ENCODE peak calls at places on chromosomes 13 and 19, in six cellular contexts. One of them, this sample, is unnamed.
A peak's percentile ranks its signal among the peaks of the same experiment; 100 is the strongest.

GRCh38 chr13:78586706-78587105 is 16.6 kb downstream of the POU4F1 start:
- DNase-seq in neuronal stem cell: peak; percentile 61
- DNase-seq in H1: no peak
- DNase-seq in mesenchymal stem cell: no peak
- DNase-seq in H9: peak; percentile 88
- DNase-seq in trophoblast cell: no peak
- DNase-seq in this sample: no peak

GRCh38 chr13:48873598-48873997 is 102.1 kb upstream of the FNDC3A start:
- DNase-seq in neuronal stem cell: no peak
- DNase-seq in H1: peak; percentile 47
- DNase-seq in mesenchymal stem cell: peak; percentile 50
- DNase-seq in H9: peak; percentile 85
- DNase-seq in trophoblast cell: peak; percentile 23
- DNase-seq in this sample: peak; percentile 59

GRCh38 chr19:49064029-49064629 is 489 bp downstream of the NTF4 start:
- DNase-seq in neuronal stem cell: no peak
- DNase-seq in H1: no peak
- DNase-seq in mesenchymal stem cell: no peak
- DNase-seq in H9: peak; percentile 68
- DNase-seq in trophoblast cell: peak; percentile 28
- DNase-seq in this sample: no peak

GRCh38 chr19:34644991-34645461 is 31.9 kb downstream of the SCGB2B2 start:
- DNase-seq in neuronal stem cell: no peak
- DNase-seq in H1: no peak
- DNase-seq in mesenchymal stem cell: no peak
- DNase-seq in H9: no peak
- DNase-seq in trophoblast cell: no peak
- DNase-seq in this sample: no peak

GRCh38 chr19:30226464-30227070 is 145.6 kb upstream of the ZNF536 start:
- DNase-seq in neuronal stem cell: no peak
- DNase-seq in H1: no peak
- DNase-seq in mesenchymal stem cell: no peak
- DNase-seq in H9: no peak
- DNase-seq in trophoblast cell: no peak
- DNase-seq in this sample: no peak

GRCh38 chr19:41876847-41877489 is at the start of gene CD79A:
- DNase-seq in neuronal stem cell: no peak
- DNase-seq in H1: no peak
- DNase-seq in mesenchymal stem cell: no peak
- DNase-seq in H9: no peak
- DNase-seq in trophoblast cell: no peak
- DNase-seq in this sample: no peak

GRCh38 chr19:33956941-33957340 is 160.3 kb downstream of the KCTD15 start:
- DNase-seq in neuronal stem cell: no peak
- DNase-seq in H1: no peak
- DNase-seq in mesenchymal stem cell: no peak
- DNase-seq in H9: no peak
- DNase-seq in trophoblast cell: no peak
- DNase-seq in this sample: no peak

GRCh38 chr13:46846736-46847135 is 49.8 kb upstream of the ESD start:
- DNase-seq in neuronal stem cell: no peak
- DNase-seq in H1: no peak
- DNase-seq in mesenchymal stem cell: no peak
- DNase-seq in H9: no peak
- DNase-seq in trophoblast cell: no peak
- DNase-seq in this sample: no peak

GRCh38 chr13:37457594-37457993 is 141.0 kb downstream of the POSTN start:
- DNase-seq in neuronal stem cell: no peak
- DNase-seq in H1: no peak
- DNase-seq in mesenchymal stem cell: no peak
- DNase-seq in H9: no peak
- DNase-seq in trophoblast cell: no peak
- DNase-seq in this sample: peak; percentile 16

GRCh38 chr19:32873560-32873959 is 4.0 kb upstream of the SLC7A9 start:
- DNase-seq in neuronal stem cell: no peak
- DNase-seq in H1: no peak
- DNase-seq in mesenchymal stem cell: no peak
- DNase-seq in H9: no peak
- DNase-seq in trophoblast cell: no peak
- DNase-seq in this sample: no peak

GRCh38 chr13:22517544-22517943 is 663.2 kb upstream of the SGCG start:
- DNase-seq in neuronal stem cell: no peak
- DNase-seq in H1: no peak
- DNase-seq in mesenchymal stem cell: peak; percentile 17
- DNase-seq in H9: no peak
- DNase-seq in trophoblast cell: no peak
- DNase-seq in this sample: no peak

GRCh38 chr19:55304279-55304978 is 20.6 kb downstream of the BRSK1 start:
- DNase-seq in neuronal stem cell: no peak
- DNase-seq in H1: no peak
- DNase-seq in mesenchymal stem cell: no peak
- DNase-seq in H9: peak; percentile 80
- DNase-seq in trophoblast cell: peak; percentile 83
- DNase-seq in this sample: no peak

GRCh38 chr13:35025314-35025713 is 83.2 kb downstream of the NBEA start:
- DNase-seq in neuronal stem cell: no peak
- DNase-seq in H1: no peak
- DNase-seq in mesenchymal stem cell: no peak
- DNase-seq in H9: no peak
- DNase-seq in trophoblast cell: no peak
- DNase-seq in this sample: no peak

GRCh38 chr19:58570770-58571574 is 2.2 kb downstream of the MZF1 start:
- DNase-seq in neuronal stem cell: no peak
- DNase-seq in H1: no peak
- DNase-seq in mesenchymal stem cell: no peak
- DNase-seq in H9: no peak
- DNase-seq in trophoblast cell: no peak
- DNase-seq in this sample: no peak

GRCh38 chr19:48969276-48970138 is 4.4 kb downstream of the FTL start:
- DNase-seq in neuronal stem cell: no peak
- DNase-seq in H1: no peak
- DNase-seq in mesenchymal stem cell: peak; percentile 69
- DNase-seq in H9: peak; percentile 63
- DNase-seq in trophoblast cell: no peak
- DNase-seq in this sample: no peak

GRCh38 chr19:38653028-38653571 is 5.7 kb downstream of the ACTN4 start:
- DNase-seq in neuronal stem cell: no peak
- DNase-seq in H1: no peak
- DNase-seq in mesenchymal stem cell: peak; percentile 78
- DNase-seq in H9: no peak
- DNase-seq in trophoblast cell: no peak
- DNase-seq in this sample: peak; percentile 51

GRCh38 chr19:2375341-2376121 is 15.5 kb downstream of the TMPRSS9 start:
- DNase-seq in neuronal stem cell: no peak
- DNase-seq in H1: no peak
- DNase-seq in mesenchymal stem cell: no peak
- DNase-seq in H9: no peak
- DNase-seq in trophoblast cell: no peak
- DNase-seq in this sample: no peak

GRCh38 chr13:101149735-101150380 is 266.4 kb downstream of the NALCN start:
- DNase-seq in neuronal stem cell: peak; percentile 11
- DNase-seq in H1: no peak
- DNase-seq in mesenchymal stem cell: peak; percentile 32
- DNase-seq in H9: peak; percentile 41
- DNase-seq in trophoblast cell: no peak
- DNase-seq in this sample: peak; percentile 66

GRCh38 chr13:112636401-112636975 is 48.5 kb upstream of the TUBGCP3 start:
- DNase-seq in neuronal stem cell: no peak
- DNase-seq in H1: no peak
- DNase-seq in mesenchymal stem cell: no peak
- DNase-seq in H9: no peak
- DNase-seq in trophoblast cell: no peak
- DNase-seq in this sample: no peak

GRCh38 chr19:43078311-43078710 is 4.2 kb downstream of the PSG2 start:
- DNase-seq in neuronal stem cell: no peak
- DNase-seq in H1: no peak
- DNase-seq in mesenchymal stem cell: no peak
- DNase-seq in H9: no peak
- DNase-seq in trophoblast cell: peak; percentile 87
- DNase-seq in this sample: peak; percentile 81

GRCh38 chr19:16638666-16639065 is 10.7 kb upstream of the MED26 start:
- DNase-seq in neuronal stem cell: no peak
- DNase-seq in H1: no peak
- DNase-seq in mesenchymal stem cell: no peak
- DNase-seq in H9: no peak
- DNase-seq in trophoblast cell: no peak
- DNase-seq in this sample: no peak

GRCh38 chr19:18777725-18778389 is 13.2 kb downstream of the COMP start:
- DNase-seq in neuronal stem cell: no peak
- DNase-seq in H1: no peak
- DNase-seq in mesenchymal stem cell: no peak
- DNase-seq in H9: no peak
- DNase-seq in trophoblast cell: no peak
- DNase-seq in this sample: no peak

GRCh38 chr19:18776288-18776594 is 14.9 kb downstream of the COMP start:
- DNase-seq in neuronal stem cell: no peak
- DNase-seq in H1: no peak
- DNase-seq in mesenchymal stem cell: peak; percentile 46
- DNase-seq in H9: no peak
- DNase-seq in trophoblast cell: no peak
- DNase-seq in this sample: peak; percentile 72

GRCh38 chr19:18777156-18777724 is 13.9 kb downstream of the COMP start:
- DNase-seq in neuronal stem cell: no peak
- DNase-seq in H1: no peak
- DNase-seq in mesenchymal stem cell: no peak
- DNase-seq in H9: no peak
- DNase-seq in trophoblast cell: no peak
- DNase-seq in this sample: no peak

GRCh38 chr19:18775586-18776287 is 15.4 kb downstream of the COMP start:
- DNase-seq in neuronal stem cell: no peak
- DNase-seq in H1: no peak
- DNase-seq in mesenchymal stem cell: peak; percentile 28
- DNase-seq in H9: no peak
- DNase-seq in trophoblast cell: no peak
- DNase-seq in this sample: peak; percentile 71

DNA sequence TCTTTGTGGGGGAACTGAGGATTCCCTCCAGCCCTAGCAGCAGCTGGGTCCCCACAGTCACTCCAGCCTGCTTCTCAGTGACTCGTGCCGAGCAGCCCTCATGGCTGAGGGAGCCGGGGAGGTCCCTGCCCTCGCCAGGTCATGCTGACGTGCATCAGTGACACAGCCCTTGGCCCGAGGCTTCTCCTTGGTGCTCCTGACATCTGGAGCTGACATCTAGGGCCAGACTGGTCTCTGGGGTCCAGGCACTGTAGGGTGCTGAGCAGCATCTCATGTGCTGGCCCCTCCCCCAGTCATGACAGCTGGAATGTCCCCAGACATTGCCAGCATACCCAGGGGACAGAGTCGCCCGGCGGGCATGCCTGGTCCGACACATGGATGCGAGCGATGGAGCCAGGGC is 14.4 kb downstream of the COMP start:
- DNase-seq in neuronal stem cell: no peak
- DNase-seq in H1: no peak
- DNase-seq in mesenchymal stem cell: peak; percentile 39
- DNase-seq in H9: no peak
- DNase-seq in trophoblast cell: peak; percentile 79
- DNase-seq in this sample: peak; percentile 57
- H2BK120ac ChIP-seq in neuronal stem cell: no peak overlapping the region
- H2BK120ac ChIP-seq in H1: no peak overlapping the region
- H2BK120ac ChIP-seq in mesenchymal stem cell: no peak overlapping the region
- H2BK120ac ChIP-seq in H9: no peak overlapping the region
- H2BK120ac ChIP-seq in trophoblast cell: no peak overlapping the region
- H2BK120ac ChIP-seq in this sample: no peak overlapping the region

GRCh38 chr13:81078048-81078447 is 737.1 kb upstream of the SPRY2 start:
- DNase-seq in neuronal stem cell: no peak
- DNase-seq in H1: no peak
- DNase-seq in mesenchymal stem cell: no peak
- DNase-seq in H9: no peak
- DNase-seq in trophoblast cell: no peak
- DNase-seq in this sample: no peak
- H3K14ac ChIP-seq in neuronal stem cell: no peak overlapping the region
- H3K14ac ChIP-seq in H1: no peak overlapping the region
- H3K14ac ChIP-seq in mesenchymal stem cell: no peak overlapping the region
- H3K14ac ChIP-seq in H9: no peak overlapping the region
- H3K14ac ChIP-seq in trophoblast cell: no peak overlapping the region
- H3K14ac ChIP-seq in this sample: no peak overlapping the region

DNA sequence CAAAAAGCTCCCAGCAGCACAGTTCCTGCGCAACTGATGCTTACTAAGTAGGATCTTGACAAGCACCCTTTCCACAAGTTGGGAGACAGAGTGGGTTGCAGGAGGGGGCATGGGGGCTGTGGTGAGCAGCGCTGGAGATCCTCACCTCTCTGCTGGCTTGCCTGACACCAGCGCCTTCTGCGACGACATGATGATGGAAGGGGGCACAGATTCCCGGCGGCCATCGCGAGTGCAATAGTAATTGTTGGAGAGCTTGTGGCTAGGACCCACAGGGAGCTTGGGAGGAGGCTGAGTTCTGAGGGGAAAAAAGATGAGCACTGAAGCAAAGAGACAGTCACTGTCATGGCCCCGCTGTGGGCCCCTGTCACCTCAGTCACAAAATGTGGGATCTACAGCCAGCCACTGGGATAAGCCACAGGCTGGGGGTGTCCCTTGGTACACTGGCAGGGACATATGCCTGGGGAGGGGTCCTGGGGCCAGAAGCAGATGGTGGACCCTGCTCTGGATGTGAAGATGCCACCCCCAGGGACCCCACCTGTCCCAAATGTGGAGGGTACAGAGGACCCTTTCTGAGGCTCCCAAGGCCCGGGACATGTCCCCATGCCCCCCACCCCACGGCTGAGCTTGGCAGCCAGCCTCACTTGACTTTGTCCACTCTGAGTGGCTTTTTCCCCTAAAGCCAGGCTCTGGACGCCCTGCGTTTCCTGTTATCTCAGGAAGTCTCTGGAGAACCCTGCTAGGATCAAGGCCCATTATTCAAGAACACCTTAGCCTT is 4.6 kb downstream of the NDUFA7 start:
- DNase-seq in neuronal stem cell: no peak
- DNase-seq in H1: no peak
- DNase-seq in mesenchymal stem cell: no peak
- DNase-seq in H9: no peak
- DNase-seq in trophoblast cell: no peak
- DNase-seq in this sample: no peak
- H2BK120ac ChIP-seq in neuronal stem cell: no peak overlapping the region
- H2BK120ac ChIP-seq in H1: no peak overlapping the region
- H2BK120ac ChIP-seq in mesenchymal stem cell: no peak overlapping the region
- H2BK120ac ChIP-seq in H9: no peak overlapping the region
- H2BK120ac ChIP-seq in trophoblast cell: no peak overlapping the region
- H2BK120ac ChIP-seq in this sample: no peak overlapping the region

DNA sequence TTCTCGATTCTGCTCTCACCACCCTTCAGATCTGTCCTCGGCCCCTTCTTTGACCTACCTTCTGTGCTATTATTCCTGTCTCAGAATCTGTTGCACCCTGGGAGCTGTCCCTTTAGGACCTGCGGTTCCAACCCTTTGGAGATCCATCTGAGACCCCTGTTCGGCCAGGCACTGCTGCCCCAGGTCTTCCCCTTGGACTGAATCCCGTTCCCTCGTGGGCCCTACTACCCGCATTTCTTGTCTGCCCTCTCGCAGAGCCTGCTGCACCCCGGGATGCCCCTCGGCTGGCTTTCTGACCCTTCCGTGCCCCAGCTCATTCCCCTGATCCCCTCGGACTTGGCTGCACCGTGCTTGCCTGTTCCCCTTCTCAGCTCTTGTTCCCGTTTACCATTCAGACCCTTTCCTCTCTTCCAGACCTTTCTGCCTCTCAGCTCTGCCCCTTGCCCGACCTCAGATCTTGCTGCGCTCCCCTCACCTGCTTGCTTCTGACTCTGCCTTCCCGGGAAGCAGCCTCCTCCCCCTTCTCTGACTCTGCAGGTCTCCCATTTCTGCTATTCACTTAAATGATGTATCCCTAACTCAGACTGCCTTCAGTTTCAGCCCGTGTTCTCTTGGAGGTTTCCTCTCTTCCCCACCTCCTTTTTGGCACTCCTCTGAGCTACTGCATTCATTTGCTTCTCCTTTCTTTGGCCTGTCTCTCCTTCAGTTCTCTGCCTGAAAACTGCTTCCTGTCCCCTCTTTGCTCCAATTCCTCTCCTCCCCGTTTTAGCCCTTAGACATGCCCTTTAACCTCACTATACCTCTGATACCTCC is 1.1 kb downstream of the ARHGAP35 start:
- DNase-seq in neuronal stem cell: no peak
- DNase-seq in H1: no peak
- DNase-seq in mesenchymal stem cell: peak; percentile 58
- DNase-seq in H9: no peak
- DNase-seq in trophoblast cell: no peak
- DNase-seq in this sample: no peak
- H3K14ac ChIP-seq in neuronal stem cell: no peak overlapping the region
- H3K14ac ChIP-seq in H1: no peak overlapping the region
- H3K14ac ChIP-seq in mesenchymal stem cell: peak overlapping the region; percentile 96
- H3K14ac ChIP-seq in H9: peak overlapping the region; percentile 26
- H3K14ac ChIP-seq in trophoblast cell: peak overlapping the region; percentile 45
- H3K14ac ChIP-seq in this sample: peak overlapping the region; percentile 76

This sample was measured in IMR-90.